ENCODE peak calls at places on chromosomes 1 and 21, in ten cellular contexts. I is Panc1; F is left lung; R is CD8-positive, alpha-beta memory T cell; V is OCI-LY7; M is CD4-positive, alpha-beta memory T cell; K is A549; E is HCT116; J is heart left ventricle; Z is effector memory CD4-positive, alpha-beta T cell. T is an unnamed sample.

GRCh38 chr1:10980841-10981727 is 31.4 kb upstream of the TARDBP start:
- DNase-seq in J (peak; percentile 57), E (no peak), I (no peak), M (no peak), R (no peak), K (no peak), Z (no peak), F (no peak), V (no peak), T (no peak)

GRCh38 chr1:109370712-109371270 is 26.9 kb downstream of the SORT1 start:
- DNase-seq in E (no peak), J (no peak), V (no peak), Z (no peak), F (no peak), M (no peak), I (no peak), R (no peak), K (no peak), T (no peak)

GRCh38 chr21:45788635-45789506 is 145.3 kb downstream of the PCBP3 start:
- DNase-seq in V (no peak), F (no peak), J (no peak), K (no peak), R (no peak), I (no peak), M (no peak), E (no peak), Z (no peak), T (no peak)

GRCh38 chr1:1355376-1355775 is 3.0 kb downstream of the MXRA8 start:
- DNase-seq in J (peak; percentile 62), E (no peak), M (no peak), F (peak; percentile 84), I (no peak), V (no peak), R (no peak), K (no peak), Z (no peak), T (no peak)

GRCh38 chr1:112866151-112866550 is 89.8 kb downstream of the SLC16A1 start:
- DNase-seq in V (no peak), J (no peak), M (no peak), K (peak; percentile 13), Z (no peak), I (no peak), F (no peak), E (no peak), R (no peak), T (no peak)

GRCh38 chr1:34872133-34872503 is 12.6 kb upstream of the SMIM12 start:
- DNase-seq in E (no peak), K (no peak), F (no peak), V (no peak), Z (no peak), M (no peak), J (no peak), R (no peak), I (no peak), T (no peak)

GRCh38 chr1:94971491-94971924 is 44.6 kb upstream of the CNN3 start:
- DNase-seq in I (no peak), K (no peak), Z (no peak), M (no peak), R (no peak), V (no peak), J (no peak), E (no peak), F (no peak), T (no peak)

GRCh38 chr1:212488436-212489283 is 55.9 kb downstream of the NENF start:
- DNase-seq in Z (no peak), F (no peak), K (peak; percentile 54), M (no peak), V (peak; percentile 12), R (no peak), E (no peak), I (peak; percentile 80), J (peak; percentile 41), T (no peak)

GRCh38 chr21:39263372-39263771 is 50.1 kb downstream of the BRWD1 start:
- DNase-seq in Z (no peak), V (no peak), M (no peak), F (no peak), I (no peak), R (no peak), J (no peak), K (no peak), E (peak; percentile 13), T (no peak)

GRCh38 chr1:226919995-226920394 is 20.1 kb upstream of the COQ8A start:
- DNase-seq in V (no peak), E (no peak), R (no peak), Z (no peak), J (no peak), F (no peak), I (no peak), K (no peak), M (no peak), T (no peak)

GRCh38 chr1:5253036-5253435 is 598.6 kb downstream of the AJAP1 start:
- DNase-seq in E (no peak), V (no peak), Z (no peak), F (no peak), R (no peak), I (no peak), M (no peak), K (no peak), J (no peak), T (no peak)

DNA sequence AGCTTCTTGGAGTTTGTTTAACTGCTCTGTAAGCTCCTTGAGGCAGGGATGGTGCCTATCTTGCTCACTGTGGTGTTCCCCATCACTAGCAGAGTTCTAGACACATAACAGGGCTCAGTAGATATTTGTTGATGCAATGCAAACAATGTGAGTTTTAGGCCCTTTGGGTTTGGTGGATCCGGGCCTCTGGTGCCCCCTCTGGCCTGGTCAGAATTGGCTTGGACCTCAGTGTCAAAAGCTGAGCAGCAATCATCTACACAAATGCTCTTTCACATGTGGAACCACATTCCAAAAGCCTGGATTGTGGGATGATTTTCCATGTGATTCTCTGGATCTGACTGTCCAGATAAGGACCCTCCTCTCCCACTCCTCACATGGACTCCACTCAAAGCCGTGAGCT is 53.4 kb upstream of the BCAR3 start:
- DNase-seq in J (no peak), I (no peak), Z (no peak), E (no peak), V (peak; percentile 45), M (no peak), R (no peak), F (no peak), K (no peak), T (no peak)
- H3K4me1 ChIP-seq in J (peaks cover 11% of the 10 kb centered on the region), I (no peaks in the 10 kb centered on the region), Z (no peaks in the 10 kb centered on the region), E (peaks cover 80% of the 10 kb centered on the region), V (peaks cover 34% of the 10 kb centered on the region), M (no peaks in the 10 kb centered on the region), R (no peaks in the 10 kb centered on the region), F (no peaks in the 10 kb centered on the region), K (peaks cover 16% of the 10 kb centered on the region), T (no peaks in the 10 kb centered on the region)

GRCh38 chr1:90725961-90726715 is 9.0 kb upstream of the BARHL2 start:
- DNase-seq in K (no peak), I (no peak), M (no peak), F (peak; percentile 61), Z (no peak), J (no peak), V (no peak), R (no peak), E (no peak), T (no peak)

GRCh38 chr1:90724361-90724760 is 7.3 kb upstream of the BARHL2 start:
- DNase-seq in R (no peak), M (no peak), J (no peak), E (no peak), F (no peak), K (no peak), V (no peak), I (no peak), Z (no peak), T (no peak)

GRCh38 chr1:90726716-90727480 is 9.8 kb upstream of the BARHL2 start:
- DNase-seq in V (no peak), M (no peak), E (no peak), R (no peak), J (no peak), Z (no peak), K (no peak), F (peak; percentile 73), I (no peak), T (no peak)

GRCh38 chr1:90724926-90725325 is 7.8 kb upstream of the BARHL2 start:
- DNase-seq in Z (no peak), K (no peak), M (no peak), V (no peak), E (no peak), F (no peak), R (no peak), I (no peak), J (no peak), T (no peak)

GRCh38 chr1:90725341-90725960 is 8.3 kb upstream of the BARHL2 start:
- DNase-seq in V (no peak), Z (no peak), F (peak; percentile 76), J (no peak), K (no peak), R (no peak), I (no peak), E (no peak), M (no peak), T (no peak)
- H3K4me3 ChIP-seq in V (no peak overlapping the region), Z (no peak overlapping the region), F (no peak overlapping the region), J (no peak overlapping the region), K (no peak overlapping the region), R (peak overlapping the region; percentile 19), I (peak overlapping the region; percentile 36), E (no peak overlapping the region), M (no peak overlapping the region), T (peak overlapping the region; percentile 2)

GRCh38 chr1:16127676-16128337 is 28.1 kb downstream of the EPHA2 start:
- DNase-seq in I (no peak), R (no peak), J (peak; percentile 75), K (no peak), F (peak; percentile 42), Z (no peak), V (no peak), M (no peak), E (no peak), T (no peak)
- H3K27ac ChIP-seq in I (peak overlapping the region; percentile 84), R (no peak overlapping the region), J (peak overlapping the region; percentile 68), K (no peak overlapping the region), F (no peak overlapping the region), Z (no peak overlapping the region), V (no peak overlapping the region), M (no peak overlapping the region), E (peak overlapping the region; percentile 14), T (no peak overlapping the region)

GRCh38 chr1:25554886-25555752 is 11.7 kb downstream of the LDLRAP1 start:
- DNase-seq in E (no peak), R (no peak), K (no peak), V (no peak), F (no peak), Z (no peak), I (no peak), J (peak; percentile 4), M (no peak), T (no peak)

GRCh38 chr1:25554426-25554780 is 11.0 kb downstream of the LDLRAP1 start:
- DNase-seq in I (no peak), Z (no peak), E (no peak), F (no peak), K (no peak), R (no peak), V (no peak), M (no peak), J (no peak), T (no peak)

GRCh38 chr1:25556132-25556670 is 12.8 kb downstream of the LDLRAP1 start:
- DNase-seq in V (no peak), F (peak; percentile 49), K (no peak), Z (no peak), E (no peak), J (peak; percentile 19), R (no peak), I (no peak), M (no peak), T (no peak)

GRCh38 chr1:25556791-25557476 is 13.5 kb downstream of the LDLRAP1 start:
- DNase-seq in M (peak; percentile 58), I (no peak), Z (no peak), V (no peak), J (peak; percentile 20), F (peak; percentile 78), E (no peak), R (peak; percentile 65), K (no peak), T (no peak)

GRCh38 chr1:25555753-25556092 is 12.3 kb downstream of the LDLRAP1 start:
- DNase-seq in Z (no peak), J (no peak), R (no peak), I (no peak), V (no peak), F (no peak), E (no peak), K (no peak), M (no peak), T (no peak)
- H3K4me1 ChIP-seq in Z (peaks cover 98% of the 10 kb centered on the region), J (peaks cover 61% of the 10 kb centered on the region), R (peaks cover 100% of the 10 kb centered on the region), I (no peaks in the 10 kb centered on the region), V (peaks cover 42% of the 10 kb centered on the region), F (peaks cover 72% of the 10 kb centered on the region), E (peaks cover 18% of the 10 kb centered on the region), K (peaks cover 8% of the 10 kb centered on the region), M (peaks cover 100% of the 10 kb centered on the region), T (no peaks in the 10 kb centered on the region)

T was measured in iPS DF 6.9.